ENCODE peak calls at places on chromosomes 4 and X, in four cellular contexts. One of them, this sample, is unnamed.

GRCh38 chr4:136861081-136861480 is 671.2 kb downstream of the PCDH18 start:
- DNase-seq in K562: no peak
- DNase-seq in A549: no peak
- DNase-seq in HepG2: no peak
- DNase-seq in this sample: no peak

GRCh38 chr4:27692098-27692679 is 831.5 kb downstream of the STIM2 start:
- DNase-seq in K562: peak; percentile 5
- DNase-seq in A549: no peak
- DNase-seq in HepG2: peak; percentile 28
- DNase-seq in this sample: no peak

GRCh38 chrX:40864972-40865371 is 129.6 kb upstream of the MED14 start:
- DNase-seq in K562: no peak
- DNase-seq in A549: no peak
- DNase-seq in HepG2: no peak
- DNase-seq in this sample: no peak

GRCh38 chr4:185552254-185552653 is 16.9 kb upstream of the PDLIM3 start:
- DNase-seq in K562: no peak
- DNase-seq in A549: no peak
- DNase-seq in HepG2: no peak
- DNase-seq in this sample: no peak

GRCh38 chr4:112807083-112807482 is 170.1 kb downstream of the LARP7 start:
- DNase-seq in K562: no peak
- DNase-seq in A549: no peak
- DNase-seq in HepG2: no peak
- DNase-seq in this sample: no peak

GRCh38 chrX:9627827-9628406 is 137.7 kb downstream of the GPR143 start:
- DNase-seq in K562: no peak
- DNase-seq in A549: no peak
- DNase-seq in HepG2: no peak
- DNase-seq in this sample: no peak

GRCh38 chr4:152095701-152096070 is 334.9 kb upstream of the GATB start:
- DNase-seq in K562: no peak
- DNase-seq in A549: no peak
- DNase-seq in HepG2: no peak
- DNase-seq in this sample: no peak

GRCh38 chrX:142089193-142089592 is 115.9 kb downstream of the MAGEC2 start:
- DNase-seq in K562: no peak
- DNase-seq in A549: peak; percentile 0
- DNase-seq in HepG2: no peak
- DNase-seq in this sample: no peak

GRCh38 chr4:8419222-8420041 is 21.1 kb downstream of the ACOX3 start:
- DNase-seq in K562: peak; percentile 55
- DNase-seq in A549: no peak
- DNase-seq in HepG2: no peak
- DNase-seq in this sample: no peak

GRCh38 chr4:16039139-16039538 is 44.7 kb downstream of the PROM1 start:
- DNase-seq in K562: no peak
- DNase-seq in A549: no peak
- DNase-seq in HepG2: no peak
- DNase-seq in this sample: no peak

GRCh38 chrX:131816551-131817136 is 206.5 kb upstream of the STK26 start:
- DNase-seq in K562: no peak
- DNase-seq in A549: no peak
- DNase-seq in HepG2: no peak
- DNase-seq in this sample: no peak

GRCh38 chr4:40309250-40309774 is 25.8 kb upstream of the CHRNA9 start:
- DNase-seq in K562: peak; percentile 92
- DNase-seq in A549: peak; percentile 66
- DNase-seq in HepG2: peak; percentile 64
- DNase-seq in this sample: peak; percentile 95

GRCh38 chr4:23332266-23332665 is 557.6 kb downstream of the PPARGC1A start:
- DNase-seq in K562: no peak
- DNase-seq in A549: no peak
- DNase-seq in HepG2: no peak
- DNase-seq in this sample: no peak

GRCh38 chr4:24003476-24003875 is 113.6 kb upstream of the PPARGC1A start:
- DNase-seq in K562: no peak
- DNase-seq in A549: no peak
- DNase-seq in HepG2: no peak
- DNase-seq in this sample: no peak

GRCh38 chrX:101108293-101108692 is 10.3 kb downstream of the CENPI start:
- DNase-seq in K562: no peak
- DNase-seq in A549: no peak
- DNase-seq in HepG2: no peak
- DNase-seq in this sample: no peak

GRCh38 chr4:139922625-139923024 is 231.4 kb downstream of the MAML3 start:
- DNase-seq in K562: no peak
- DNase-seq in A549: no peak
- DNase-seq in HepG2: no peak
- DNase-seq in this sample: no peak

GRCh38 chrX:144791298-144791697 is 456.0 kb upstream of the SPANXN1 start:
- DNase-seq in K562: no peak
- DNase-seq in A549: no peak
- DNase-seq in HepG2: no peak
- DNase-seq in this sample: no peak

GRCh38 chrX:19121898-19122640 is at the start of gene ADGRG2:
- DNase-seq in K562: no peak
- DNase-seq in A549: peak; percentile 37
- DNase-seq in HepG2: no peak
- DNase-seq in this sample: no peak

GRCh38 chr4:20960291-20960690 is 260.0 kb downstream of the PACRGL start:
- DNase-seq in K562: no peak
- DNase-seq in A549: no peak
- DNase-seq in HepG2: no peak
- DNase-seq in this sample: no peak

GRCh38 chr4:78756721-78757120 is 19.4 kb upstream of the BMP2K start:
- DNase-seq in K562: no peak
- DNase-seq in A549: no peak
- DNase-seq in HepG2: no peak
- DNase-seq in this sample: no peak

GRCh38 chr4:6239968-6240367 is 29.7 kb upstream of the WFS1 start:
- DNase-seq in K562: no peak
- DNase-seq in A549: no peak
- DNase-seq in HepG2: no peak
- DNase-seq in this sample: no peak

GRCh38 chr4:164871673-164872072 is 5.3 kb upstream of the APELA start:
- DNase-seq in K562: no peak
- DNase-seq in A549: no peak
- DNase-seq in HepG2: no peak
- DNase-seq in this sample: no peak
- TF ChIP-seq RFX5 in K562: no peak
- TF ChIP-seq RFX5 in A549: no peak
- TF ChIP-seq RFX5 in HepG2: no peak
- TF ChIP-seq RFX5 in this sample: no peak

GRCh38 chrX:38768079-38768478 is 33.2 kb upstream of the MID1IP1 start:
- DNase-seq in K562: peak; percentile 23
- DNase-seq in A549: no peak
- DNase-seq in HepG2: no peak
- DNase-seq in this sample: no peak
- TF ChIP-seq RNF2 in K562: no peak
- TF ChIP-seq RNF2 in A549: no peak
- TF ChIP-seq RNF2 in HepG2: no peak
- TF ChIP-seq RNF2 in this sample: no peak

GRCh38 chrX:7146026-7146702 is 1.3 kb upstream of the STS start:
- DNase-seq in K562: no peak
- DNase-seq in A549: no peak
- DNase-seq in HepG2: no peak
- DNase-seq in this sample: no peak

GRCh38 chrX:7147978-7148824 is at the start of gene PUDP:
- DNase-seq in K562: peak; percentile 86
- DNase-seq in A549: peak; percentile 73
- DNase-seq in HepG2: peak; percentile 57
- DNase-seq in this sample: no peak

GRCh38 chrX:7149421-7149820 is 1.5 kb upstream of the PUDP start:
- DNase-seq in K562: no peak
- DNase-seq in A549: no peak
- DNase-seq in HepG2: no peak
- DNase-seq in this sample: no peak

GRCh38 chrX:7146703-7147430 is 645 bp upstream of the STS start:
- DNase-seq in K562: peak; percentile 43
- DNase-seq in A549: no peak
- DNase-seq in HepG2: no peak
- DNase-seq in this sample: no peak

GRCh38 chrX:7147431-7147977 is at the start of gene STS:
- DNase-seq in K562: peak; percentile 48
- DNase-seq in A549: no peak
- DNase-seq in HepG2: no peak
- DNase-seq in this sample: peak; percentile 49
- TF ChIP-seq RFX5 in K562: no peak
- TF ChIP-seq RFX5 in A549: no peak
- TF ChIP-seq RFX5 in HepG2: no peak
- TF ChIP-seq RFX5 in this sample: no peak

DNA sequence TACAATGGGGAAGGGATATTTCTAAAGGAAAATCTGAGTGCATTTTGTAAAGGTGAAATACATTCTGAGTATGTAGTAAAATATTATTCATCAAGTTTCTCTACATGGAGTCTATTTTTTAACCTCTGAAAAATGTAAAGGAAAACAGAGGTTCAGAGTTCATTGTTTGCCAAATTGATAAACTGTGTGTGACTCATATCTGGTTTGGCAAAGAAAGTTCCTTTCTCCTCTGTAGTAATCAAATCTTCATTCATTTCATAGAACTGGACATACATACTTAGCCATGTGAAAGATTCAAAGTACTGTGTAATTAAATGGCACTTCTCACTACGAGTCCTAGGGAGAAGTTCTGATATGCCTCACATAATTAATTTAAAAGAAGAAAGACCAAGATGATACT is 61.6 kb downstream of the HPGD start:
- DNase-seq in K562: no peak
- DNase-seq in A549: no peak
- DNase-seq in HepG2: no peak
- DNase-seq in this sample: no peak
- TF ChIP-seq RNF2 in K562: no peak
- TF ChIP-seq RNF2 in A549: no peak
- TF ChIP-seq RNF2 in HepG2: no peak
- TF ChIP-seq RNF2 in this sample: no peak

GRCh38 chr4:125313497-125313896 is 1.3 kb upstream of the FAT4 start:
- DNase-seq in K562: peak; percentile 72
- DNase-seq in A549: peak; percentile 26
- DNase-seq in HepG2: peak; percentile 83
- DNase-seq in this sample: no peak
- TF ChIP-seq RFX5 in K562: no peak
- TF ChIP-seq RFX5 in A549: no peak
- TF ChIP-seq RFX5 in HepG2: no peak
- TF ChIP-seq RFX5 in this sample: no peak